ENCODE peak calls at places on chromosome 2, in six cellular contexts. R is MCF 10A; P is Caco-2; S is activated naive CD4-positive, alpha-beta T cell treated with anti-CD3 and anti-CD28 coated beads, Interleukin-2, amount 10 ng/mL, durations not matched to agents 7 days and 5 days; I is T-helper 1 cell; Y is NCI-H1694. L is an unnamed sample.
A peak's percentile ranks its signal among the peaks of the same experiment; 100 is the strongest.

GRCh38 chr2:228242591-228242990 is 61.1 kb upstream of the SPHKAP start:
- DNase-seq in P (no peak), I (no peak), R (no peak), S (no peak), Y (no peak), L (no peak)

GRCh38 chr2:101983928-101984327 is 7.8 kb upstream of the IL1R2 start:
- DNase-seq in I (no peak), S (no peak), R (peak; percentile 60), Y (no peak), P (peak; percentile 34), L (no peak)

GRCh38 chr2:160039166-160039903 is 23.1 kb downstream of the PLA2R1 start:
- DNase-seq in P (no peak), S (no peak), Y (no peak), I (no peak), R (peak; percentile 95), L (no peak)

GRCh38 chr2:8677646-8678592 is 3.9 kb upstream of the ID2 start:
- DNase-seq in R (peak; percentile 28), P (peak; percentile 73), Y (peak; percentile 94), I (peak; percentile 46), S (peak; percentile 60), L (peak; percentile 30)

GRCh38 chr2:48548871-48549270 is 18.9 kb downstream of the STON1 start:
- DNase-seq in S (no peak), Y (no peak), I (no peak), P (no peak), R (no peak), L (no peak)

GRCh38 chr2:98517636-98518035 is 73.0 kb downstream of the INPP4A start:
- DNase-seq in I (no peak), P (no peak), S (no peak), R (no peak), Y (no peak), L (no peak)

GRCh38 chr2:27527182-27527581 is 30.5 kb downstream of the GCKR start:
- DNase-seq in S (no peak), P (no peak), I (no peak), R (peak; percentile 20), Y (no peak), L (no peak)

GRCh38 chr2:207845202-207845864 is 75.6 kb upstream of the FZD5 start:
- DNase-seq in S (no peak), P (peak; percentile 46), R (no peak), Y (no peak), I (no peak), L (no peak)

GRCh38 chr2:105510761-105511669 is 112.2 kb upstream of the FHL2 start:
- DNase-seq in I (no peak), P (peak; percentile 48), R (peak; percentile 72), Y (no peak), S (no peak), L (no peak)